ENCODE peak calls at places on chromosomes 5 and 9, in five cellular contexts. H is stimulated activated CD8-positive, alpha-beta memory T cell treated with anti-CD3 and anti-CD28 coated beads, Interleukin-2, amount 100 ng/mL, for 1 hour; P is AG09319; X is MM.1S; Q is GM13977. Z is an unnamed sample.

GRCh38 chr5:24505291-24505690 is 139.5 kb downstream of the CDH10 start:
- DNase-seq in H (no peak), P (no peak), X (no peak), Q (no peak), Z (no peak)

GRCh38 chr5:140402258-140403074 is 833 bp downstream of the ANKHD1 start:
- DNase-seq in H (peak), P (no peak), X (peak), Q (peak), Z (no peak)

GRCh38 chr5:150599917-150600511 is 40.4 kb upstream of the SYNPO start:
- DNase-seq in H (no peak), P (no peak), X (no peak), Q (no peak), Z (peak)

GRCh38 chr5:60287174-60287771 is 393.7 kb upstream of the PDE4D start:
- DNase-seq in H (no peak), P (peak), X (peak), Q (peak), Z (peak)

GRCh38 chr5:125485003-125485641 is 738.7 kb upstream of the ZNF608 start:
- DNase-seq in H (no peak), P (peak), X (no peak), Q (no peak), Z (peak)

GRCh38 chr9:92947268-92948031 is at the start of gene FGD3:
- DNase-seq in H (no peak), P (no peak), X (no peak), Q (no peak), Z (no peak)

GRCh38 chr5:63573402-63573801 is 388.8 kb downstream of the HTR1A start:
- DNase-seq in H (no peak), P (no peak), X (peak), Q (no peak), Z (no peak)

GRCh38 chr5:4563400-4563799 is 576.7 kb upstream of the ADAMTS16 start:
- DNase-seq in H (no peak), P (no peak), X (no peak), Q (no peak), Z (no peak)

GRCh38 chr5:172778223-172778814 is 7.3 kb upstream of the DUSP1 start:
- DNase-seq in H (no peak), P (no peak), X (no peak), Q (no peak), Z (no peak)

GRCh38 chr5:138927979-138928378 is 52.8 kb upstream of the LRRTM2 start:
- DNase-seq in H (no peak), P (no peak), X (no peak), Q (no peak), Z (no peak)

GRCh38 chr5:1540831-1541661 is 17.3 kb upstream of the LPCAT1 start:
- DNase-seq in H (no peak), P (no peak), X (no peak), Q (no peak), Z (no peak)

GRCh38 chr5:150140830-150141229 is 14.8 kb downstream of the PDGFRB start:
- DNase-seq in H (no peak), P (no peak), X (no peak), Q (no peak), Z (no peak)

GRCh38 chr5:75340714-75341478 is 3.9 kb downstream of the HMGCR start:
- DNase-seq in H (no peak), P (no peak), X (no peak), Q (no peak), Z (no peak)

GRCh38 chr9:2096376-2096970 is 81.3 kb downstream of the SMARCA2 start:
- DNase-seq in H (no peak), P (no peak), X (no peak), Q (no peak), Z (no peak)

GRCh38 chr5:132190161-132190817 is 37.4 kb downstream of the P4HA2 start:
- DNase-seq in H (no peak), P (peak), X (peak), Q (peak), Z (peak)

GRCh38 chr9:133861103-133861502 is 123.0 kb upstream of the SARDH start:
- DNase-seq in H (no peak), P (no peak), X (no peak), Q (no peak), Z (no peak)

GRCh38 chr5:96741911-96742310 is 65.8 kb downstream of the ERAP1 start:
- DNase-seq in H (no peak), P (no peak), X (no peak), Q (no peak), Z (no peak)